ENCODE peak calls at places on chromosomes 12 and 14, in eight cellular contexts. I is transverse colon, S is lower lobe of right lung, C is left ventricle myocardium inferior, O is cardiac muscle cell, B is heart right ventricle, R is psoas muscle, Y is fibroblast of lung. L is an unnamed sample.
A peak's percentile ranks its signal among the peaks of the same experiment; 100 is the strongest.

GRCh38 chr14:79825046-79825521 is 386.2 kb downstream of the DIO2 start:
- DNase-seq in I (no peak), S (no peak), C (no peak), O (no peak), B (no peak), R (no peak), Y (peak; percentile 64), L (no peak)

GRCh38 chr14:77085538-77085937 is 12.5 kb upstream of the CIPC start:
- DNase-seq in I (no peak), S (no peak), C (no peak), O (no peak), B (no peak), R (no peak), Y (no peak), L (no peak)

GRCh38 chr14:21780429-21781084 is 106.9 kb upstream of the OR4E1 start:
- DNase-seq in I (no peak), S (no peak), C (no peak), O (no peak), B (no peak), R (no peak), Y (no peak), L (no peak)

GRCh38 chr12:65630555-65630954 is 193.7 kb upstream of the HMGA2 start:
- DNase-seq in I (no peak), S (no peak), C (no peak), O (no peak), B (no peak), R (no peak), Y (no peak), L (peak; percentile 23)

GRCh38 chr12:68853396-68854077 is 45.6 kb downstream of the MDM2 start:
- DNase-seq in I (no peak), S (no peak), C (no peak), O (no peak), B (no peak), R (no peak), Y (no peak), L (no peak)

GRCh38 chr14:100778951-100779690 is 46.8 kb upstream of the MEG3 start:
- DNase-seq in I (no peak), S (no peak), C (no peak), O (no peak), B (no peak), R (no peak), Y (no peak), L (no peak)

GRCh38 chr12:96652870-96653269 is 163.5 kb downstream of the CFAP54 start:
- DNase-seq in I (no peak), S (no peak), C (no peak), O (no peak), B (no peak), R (no peak), Y (no peak), L (no peak)

GRCh38 chr14:89959853-89960493 is 4.2 kb downstream of the TDP1 start:
- DNase-seq in I (no peak), S (no peak), C (no peak), O (no peak), B (no peak), R (no peak), Y (no peak), L (no peak)

GRCh38 chr12:109982211-109982610 is 14.0 kb downstream of the GIT2 start:
- DNase-seq in I (no peak), S (no peak), C (no peak), O (no peak), B (no peak), R (no peak), Y (no peak), L (no peak)

GRCh38 chr12:48979602-48980388 is 1.7 kb downstream of the WNT1 start:
- DNase-seq in I (peak; percentile 50), S (no peak), C (no peak), O (no peak), B (no peak), R (peak; percentile 68), Y (no peak), L (no peak)

GRCh38 chr12:132736913-132737312 is 24.7 kb downstream of the ANKLE2 start:
- DNase-seq in I (no peak), S (peak; percentile 28), C (no peak), O (no peak), B (no peak), R (no peak), Y (no peak), L (no peak)

GRCh38 chr12:32444895-32445294 is 45.5 kb downstream of the FGD4 start:
- DNase-seq in I (no peak), S (no peak), C (no peak), O (peak; percentile 68), B (no peak), R (no peak), Y (peak; percentile 80), L (peak; percentile 68)

GRCh38 chr12:52391618-52392002 is 6.2 kb upstream of the KRT84 start:
- DNase-seq in I (peak; percentile 27), S (no peak), C (peak; percentile 78), O (no peak), B (peak; percentile 77), R (no peak), Y (no peak), L (no peak)

GRCh38 chr12:111428728-111429175 is 23.0 kb downstream of the SH2B3 start:
- DNase-seq in I (peak; percentile 70), S (peak; percentile 80), C (peak; percentile 76), O (no peak), B (peak; percentile 74), R (peak; percentile 76), Y (no peak), L (no peak)

GRCh38 chr14:64040044-64040443 is 187.2 kb downstream of the SYNE2 start:
- DNase-seq in I (no peak), S (no peak), C (no peak), O (no peak), B (no peak), R (no peak), Y (peak; percentile 54), L (no peak)

GRCh38 chr12:55712154-55712553 is 3.7 kb upstream of the BLOC1S1 start:
- DNase-seq in I (no peak), S (no peak), C (peak; percentile 65), O (no peak), B (peak; percentile 51), R (peak; percentile 61), Y (no peak), L (no peak)

GRCh38 chr12:55715169-55715764 is 579 bp upstream of the BLOC1S1 start:
- DNase-seq in I (no peak), S (no peak), C (no peak), O (no peak), B (no peak), R (no peak), Y (no peak), L (no peak)

GRCh38 chr12:55713721-55714120 is 2.1 kb upstream of the BLOC1S1 start:
- DNase-seq in I (no peak), S (no peak), C (no peak), O (no peak), B (no peak), R (peak; percentile 22), Y (peak; percentile 83), L (no peak)

GRCh38 chr12:55715833-55716581 is at the start of gene BLOC1S1:
- DNase-seq in I (peak; percentile 96), S (peak; percentile 95), C (peak; percentile 91), O (peak; percentile 91), B (peak; percentile 92), R (peak; percentile 97), Y (peak; percentile 96), L (peak; percentile 95)

DNA sequence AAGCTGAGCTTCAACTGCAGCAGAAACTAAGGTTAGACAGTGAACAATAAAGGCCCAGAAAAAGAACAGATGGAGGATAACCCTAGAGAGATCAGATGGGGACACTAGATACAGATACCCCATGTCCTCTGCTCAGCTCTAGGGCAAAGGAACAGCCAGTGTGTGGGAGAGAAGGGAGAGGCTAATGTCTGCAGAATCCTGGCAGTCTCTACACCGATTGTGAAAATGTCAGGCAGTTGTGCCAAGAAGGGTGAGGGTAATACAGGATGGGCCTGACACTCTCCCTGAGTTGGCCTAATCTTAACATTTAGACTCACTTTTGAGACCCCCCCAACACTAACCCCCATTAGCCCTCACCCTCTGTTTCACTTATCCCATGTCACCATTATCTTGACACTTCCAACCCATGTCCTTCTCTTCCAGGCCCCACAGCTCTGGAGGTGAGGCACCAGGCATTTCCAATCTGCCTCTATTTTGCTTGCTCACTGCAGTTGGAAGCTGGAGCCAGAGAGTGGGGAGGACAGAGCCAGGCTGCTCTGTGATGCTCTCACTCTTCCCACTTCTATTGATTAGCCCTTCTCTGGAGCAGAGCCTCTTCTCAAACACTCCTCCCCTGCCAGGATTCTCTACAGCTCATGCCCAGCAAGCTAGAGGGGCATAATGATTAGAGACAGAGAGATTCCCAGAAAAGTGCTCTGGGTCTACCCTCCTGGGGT is 3.0 kb upstream of the BLOC1S1 start:
- DNase-seq in I (no peak), S (no peak), C (no peak), O (no peak), B (no peak), R (peak; percentile 43), Y (no peak), L (no peak)
- H3K4me3 ChIP-seq in I (no peak overlapping the region), S (no peak overlapping the region), C (peak overlapping the region; percentile 80), O (no peak overlapping the region), B (peak overlapping the region; percentile 20), R (peak overlapping the region; percentile 85), Y (no peak overlapping the region), L (no peak overlapping the region)

GRCh38 chr14:55914771-55915170 is 203.4 kb upstream of the PELI2 start:
- DNase-seq in I (no peak), S (no peak), C (no peak), O (no peak), B (no peak), R (no peak), Y (peak; percentile 15), L (no peak)
- H3K36me3 ChIP-seq in I (no peaks in the 10 kb centered on the region), S (no peaks in the 10 kb centered on the region), C (no peaks in the 10 kb centered on the region), O (no peaks in the 10 kb centered on the region), B (no peaks in the 10 kb centered on the region), R (no peaks in the 10 kb centered on the region), Y (no peaks in the 10 kb centered on the region), L (no peaks in the 10 kb centered on the region)

GRCh38 chr12:131454418-131455217 is 256.3 kb upstream of the SFSWAP start:
- DNase-seq in I (no peak), S (no peak), C (no peak), O (peak; percentile 66), B (peak; percentile 37), R (no peak), Y (no peak), L (peak; percentile 71)
- TF ChIP-seq CTCF in I (peak; percentile 55), S (peak; percentile 53), C (peak; percentile 68), O (peak; percentile 29), B (peak; percentile 8), R (peak; percentile 31), Y (no peak), L (peak; percentile 72)

DNA sequence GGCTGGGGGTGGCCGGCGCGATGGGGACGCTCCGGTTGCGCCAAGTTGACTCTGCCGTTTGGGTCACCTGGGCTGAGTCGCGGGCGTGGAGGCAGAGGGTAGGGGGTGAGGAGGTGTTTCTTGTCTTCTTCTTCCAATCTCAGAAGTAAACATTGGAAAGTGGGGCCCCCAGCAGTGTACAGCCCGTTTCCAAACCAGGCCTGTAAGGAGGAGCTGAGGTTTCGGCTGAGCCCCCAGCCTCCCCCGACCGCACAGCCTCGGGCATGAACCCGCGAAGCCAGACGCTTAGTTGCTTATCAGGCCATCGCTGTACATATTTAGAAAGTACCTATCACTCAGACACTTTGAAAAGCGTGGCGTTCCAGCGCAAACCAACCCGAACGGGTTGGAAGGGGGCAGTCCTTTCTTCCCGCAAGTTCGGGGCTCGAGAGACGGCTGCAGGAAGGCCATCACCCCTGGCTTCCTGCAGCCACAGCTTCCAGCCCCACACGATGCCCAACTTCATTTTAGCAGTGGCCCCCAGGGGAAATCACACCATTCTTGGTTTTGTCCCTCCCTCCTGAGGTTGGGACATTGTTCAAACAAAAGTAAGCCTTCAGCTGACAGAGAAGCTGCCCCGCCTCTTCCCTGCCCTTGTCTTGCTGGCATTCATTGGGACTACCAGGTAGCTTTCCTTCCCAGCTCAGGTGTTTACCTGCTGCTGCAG is 164.1 kb downstream of the ZFP36L1 start:
- DNase-seq in I (peak; percentile 60), S (peak; percentile 72), C (no peak), O (no peak), B (no peak), R (no peak), Y (no peak), L (peak; percentile 82)
- H3K4me3 ChIP-seq in I (no peak overlapping the region), S (peak overlapping the region; percentile 49), C (peak overlapping the region; percentile 45), O (no peak overlapping the region), B (no peak overlapping the region), R (no peak overlapping the region), Y (no peak overlapping the region), L (peak overlapping the region; percentile 49)